ENCODE peak calls at places on chromosomes 7 and 10, in seven cellular contexts. One of them, this sample, is unnamed.

GRCh38 chr7:44767912-44768662 is 19.4 kb downstream of the ZMIZ2 start:
- DNase-seq in H9: no peak
- DNase-seq in trophoblast cell: peak; percentile 33
- DNase-seq in IMR-90: peak; percentile 77
- DNase-seq in mesenchymal stem cell: peak; percentile 55
- DNase-seq in mesendoderm: no peak
- DNase-seq in H1: no peak
- DNase-seq in this sample: no peak

GRCh38 chr10:4127518-4128315 is 342.7 kb upstream of the KLF6 start:
- DNase-seq in IMR-90: no peak
- DNase-seq in trophoblast cell: peak; percentile 7
- DNase-seq in H1: no peak
- DNase-seq in mesenchymal stem cell: no peak
- DNase-seq in mesendoderm: peak; percentile 35
- DNase-seq in H9: no peak
- DNase-seq in this sample: no peak

GRCh38 chr10:17675638-17676037 is 31.7 kb downstream of the STAM start:
- DNase-seq in mesendoderm: no peak
- DNase-seq in trophoblast cell: no peak
- DNase-seq in H1: no peak
- DNase-seq in mesenchymal stem cell: no peak
- DNase-seq in H9: no peak
- DNase-seq in IMR-90: no peak
- DNase-seq in this sample: no peak

GRCh38 chr7:39733881-39734571 is 110.7 kb downstream of the RALA start:
- DNase-seq in H1: no peak
- DNase-seq in H9: no peak
- DNase-seq in mesendoderm: peak; percentile 96
- DNase-seq in mesenchymal stem cell: peak; percentile 93
- DNase-seq in trophoblast cell: peak; percentile 68
- DNase-seq in IMR-90: peak; percentile 93
- DNase-seq in this sample: peak; percentile 61

GRCh38 chr7:43148161-43148731 is 35.8 kb downstream of the HECW1 start:
- DNase-seq in trophoblast cell: no peak
- DNase-seq in H1: no peak
- DNase-seq in mesenchymal stem cell: peak; percentile 23
- DNase-seq in H9: no peak
- DNase-seq in IMR-90: peak; percentile 23
- DNase-seq in mesendoderm: no peak
- DNase-seq in this sample: no peak

GRCh38 chr7:28674359-28674782 is 262.1 kb downstream of the CREB5 start:
- DNase-seq in mesendoderm: peak; percentile 70
- DNase-seq in H9: no peak
- DNase-seq in IMR-90: peak; percentile 7
- DNase-seq in mesenchymal stem cell: no peak
- DNase-seq in trophoblast cell: peak; percentile 89
- DNase-seq in H1: no peak
- DNase-seq in this sample: no peak

GRCh38 chr10:96579133-96579532 is 7.7 kb downstream of the TM9SF3 start:
- DNase-seq in H9: no peak
- DNase-seq in mesendoderm: no peak
- DNase-seq in mesenchymal stem cell: no peak
- DNase-seq in H1: no peak
- DNase-seq in IMR-90: no peak
- DNase-seq in trophoblast cell: no peak
- DNase-seq in this sample: no peak

GRCh38 chr7:91894781-91895480 is 14.4 kb upstream of the MTERF1 start:
- DNase-seq in trophoblast cell: no peak
- DNase-seq in H1: no peak
- DNase-seq in H9: no peak
- DNase-seq in IMR-90: peak; percentile 31
- DNase-seq in mesenchymal stem cell: peak; percentile 67
- DNase-seq in mesendoderm: no peak
- DNase-seq in this sample: no peak

GRCh38 chr7:125383324-125383723 is 453.7 kb upstream of the POT1 start:
- DNase-seq in H1: no peak
- DNase-seq in mesendoderm: peak; percentile 37
- DNase-seq in IMR-90: no peak
- DNase-seq in H9: no peak
- DNase-seq in mesenchymal stem cell: no peak
- DNase-seq in trophoblast cell: peak; percentile 3
- DNase-seq in this sample: no peak

GRCh38 chr7:116524609-116525297 is at the start of gene CAV1:
- DNase-seq in IMR-90: peak; percentile 92
- DNase-seq in mesendoderm: peak; percentile 91
- DNase-seq in H9: peak; percentile 78
- DNase-seq in trophoblast cell: peak; percentile 91
- DNase-seq in mesenchymal stem cell: peak; percentile 93
- DNase-seq in H1: peak; percentile 76
- DNase-seq in this sample: no peak

GRCh38 chr7:36082216-36082615 is 70.8 kb upstream of the EEPD1 start:
- DNase-seq in trophoblast cell: no peak
- DNase-seq in mesendoderm: no peak
- DNase-seq in IMR-90: no peak
- DNase-seq in mesenchymal stem cell: no peak
- DNase-seq in H9: no peak
- DNase-seq in H1: no peak
- DNase-seq in this sample: no peak

GRCh38 chr7:132750530-132751281 is 174.4 kb upstream of the PLXNA4 start:
- DNase-seq in IMR-90: peak; percentile 45
- DNase-seq in mesenchymal stem cell: peak; percentile 43
- DNase-seq in H9: no peak
- DNase-seq in trophoblast cell: no peak
- DNase-seq in H1: no peak
- DNase-seq in mesendoderm: no peak
- DNase-seq in this sample: no peak

GRCh38 chr7:22561895-22562593 is 62.1 kb upstream of the STEAP1B start:
- DNase-seq in mesendoderm: peak; percentile 71
- DNase-seq in IMR-90: peak; percentile 55
- DNase-seq in H9: no peak
- DNase-seq in mesenchymal stem cell: peak; percentile 46
- DNase-seq in trophoblast cell: peak; percentile 35
- DNase-seq in H1: no peak
- DNase-seq in this sample: no peak

GRCh38 chr10:125802131-125802530 is 20.9 kb downstream of the UROS start:
- DNase-seq in trophoblast cell: no peak
- DNase-seq in H9: no peak
- DNase-seq in H1: no peak
- DNase-seq in mesendoderm: no peak
- DNase-seq in IMR-90: no peak
- DNase-seq in mesenchymal stem cell: no peak
- DNase-seq in this sample: no peak

GRCh38 chr10:16441106-16441850 is 4.5 kb downstream of the PTER start:
- DNase-seq in mesendoderm: no peak
- DNase-seq in H9: no peak
- DNase-seq in H1: no peak
- DNase-seq in IMR-90: peak; percentile 19
- DNase-seq in mesenchymal stem cell: no peak
- DNase-seq in trophoblast cell: peak; percentile 93
- DNase-seq in this sample: no peak

GRCh38 chr10:128964100-128964403 is 503.0 kb upstream of the MGMT start:
- DNase-seq in mesenchymal stem cell: no peak
- DNase-seq in IMR-90: no peak
- DNase-seq in H1: no peak
- DNase-seq in H9: no peak
- DNase-seq in mesendoderm: no peak
- DNase-seq in trophoblast cell: no peak
- DNase-seq in this sample: no peak

GRCh38 chr10:126201603-126202002 is 186.7 kb downstream of the ADAM12 start:
- DNase-seq in mesendoderm: no peak
- DNase-seq in trophoblast cell: no peak
- DNase-seq in H1: no peak
- DNase-seq in IMR-90: no peak
- DNase-seq in mesenchymal stem cell: no peak
- DNase-seq in H9: no peak
- DNase-seq in this sample: no peak

GRCh38 chr10:43801137-43801536 is 152.5 kb upstream of the ZNF32 start:
- DNase-seq in IMR-90: no peak
- DNase-seq in H1: no peak
- DNase-seq in mesenchymal stem cell: no peak
- DNase-seq in mesendoderm: no peak
- DNase-seq in H9: no peak
- DNase-seq in trophoblast cell: no peak
- DNase-seq in this sample: no peak

GRCh38 chr7:70317356-70317755 is 719.1 kb downstream of the AUTS2 start:
- DNase-seq in H1: no peak
- DNase-seq in IMR-90: no peak
- DNase-seq in mesendoderm: no peak
- DNase-seq in mesenchymal stem cell: peak; percentile 10
- DNase-seq in H9: no peak
- DNase-seq in trophoblast cell: no peak
- DNase-seq in this sample: no peak

GRCh38 chr10:43254881-43255643 is 11.8 kb downstream of the RASGEF1A start:
- DNase-seq in H1: no peak
- DNase-seq in IMR-90: no peak
- DNase-seq in mesenchymal stem cell: no peak
- DNase-seq in H9: no peak
- DNase-seq in mesendoderm: no peak
- DNase-seq in trophoblast cell: no peak
- DNase-seq in this sample: no peak

GRCh38 chr10:121062040-121062574 is 210.9 kb downstream of the WDR11 start:
- DNase-seq in IMR-90: no peak
- DNase-seq in trophoblast cell: no peak
- DNase-seq in H9: no peak
- DNase-seq in H1: no peak
- DNase-seq in mesenchymal stem cell: peak; percentile 42
- DNase-seq in mesendoderm: no peak
- DNase-seq in this sample: no peak

GRCh38 chr7:3754488-3755365 is 453.7 kb downstream of the SDK1 start:
- DNase-seq in mesenchymal stem cell: no peak
- DNase-seq in mesendoderm: peak; percentile 76
- DNase-seq in IMR-90: peak; percentile 56
- DNase-seq in H1: peak; percentile 3
- DNase-seq in H9: peak; percentile 41
- DNase-seq in trophoblast cell: no peak
- DNase-seq in this sample: peak; percentile 11

GRCh38 chr7:82444220-82445049 is 858 bp upstream of the CACNA2D1 start:
- DNase-seq in IMR-90: no peak
- DNase-seq in H1: no peak
- DNase-seq in trophoblast cell: no peak
- DNase-seq in H9: peak; percentile 59
- DNase-seq in mesendoderm: peak; percentile 77
- DNase-seq in mesenchymal stem cell: no peak
- DNase-seq in this sample: peak; percentile 33

GRCh38 chr7:40879941-40880558 is 745.2 kb downstream of the SUGCT start:
- DNase-seq in IMR-90: no peak
- DNase-seq in trophoblast cell: no peak
- DNase-seq in mesenchymal stem cell: no peak
- DNase-seq in H1: no peak
- DNase-seq in mesendoderm: no peak
- DNase-seq in H9: no peak
- DNase-seq in this sample: no peak

GRCh38 chr10:79316671-79317431 is 30.4 kb upstream of the PPIF start:
- DNase-seq in trophoblast cell: no peak
- DNase-seq in IMR-90: peak; percentile 29
- DNase-seq in mesenchymal stem cell: peak; percentile 39
- DNase-seq in H1: no peak
- DNase-seq in H9: no peak
- DNase-seq in mesendoderm: no peak
- DNase-seq in this sample: no peak

GRCh38 chr7:140196361-140197217 is 19.8 kb upstream of the KDM7A start:
- DNase-seq in mesendoderm: no peak
- DNase-seq in H9: no peak
- DNase-seq in IMR-90: peak; percentile 34
- DNase-seq in mesenchymal stem cell: peak; percentile 63
- DNase-seq in H1: no peak
- DNase-seq in trophoblast cell: no peak
- DNase-seq in this sample: no peak

GRCh38 chr7:127396184-127396583 is 3.7 kb upstream of the ZNF800 start:
- DNase-seq in H1: no peak
- DNase-seq in mesenchymal stem cell: peak; percentile 45
- DNase-seq in trophoblast cell: peak; percentile 48
- DNase-seq in H9: peak; percentile 33
- DNase-seq in IMR-90: no peak
- DNase-seq in mesendoderm: peak; percentile 36
- DNase-seq in this sample: no peak

DNA sequence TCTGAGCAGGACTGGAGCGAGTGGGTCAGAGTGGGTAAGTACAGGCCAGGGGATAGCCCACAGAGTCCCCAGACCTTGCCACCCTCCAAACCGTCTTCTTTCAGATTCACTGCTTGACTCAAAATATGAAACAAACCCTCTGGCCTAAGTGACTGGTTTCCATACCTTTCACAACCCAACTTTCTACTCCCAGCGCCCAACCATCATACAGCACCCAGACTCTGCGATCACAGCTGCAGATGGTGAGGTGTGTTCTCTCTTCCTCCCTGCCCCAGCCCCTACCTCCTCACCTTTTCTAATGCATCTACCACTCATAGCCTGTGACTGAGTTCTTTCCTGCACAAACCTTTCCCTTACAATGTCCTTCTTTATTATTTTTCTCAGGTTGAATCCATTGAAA is 92.0 kb upstream of the CELF2 start:
- DNase-seq in mesendoderm: no peak
- DNase-seq in H1: no peak
- DNase-seq in H9: no peak
- DNase-seq in trophoblast cell: no peak
- DNase-seq in IMR-90: no peak
- DNase-seq in mesenchymal stem cell: no peak
- DNase-seq in this sample: no peak
- H3K79me1 ChIP-seq in mesendoderm: no peaks in the 10 kb centered on the region
- H3K79me1 ChIP-seq in H1: no peaks in the 10 kb centered on the region
- H3K79me1 ChIP-seq in H9: no peaks in the 10 kb centered on the region
- H3K79me1 ChIP-seq in trophoblast cell: no peaks in the 10 kb centered on the region
- H3K79me1 ChIP-seq in IMR-90: no peaks in the 10 kb centered on the region
- H3K79me1 ChIP-seq in mesenchymal stem cell: no peaks in the 10 kb centered on the region
- H3K79me1 ChIP-seq in this sample: no peaks in the 10 kb centered on the region

GRCh38 chr10:23157691-23158369 is 34.3 kb upstream of the PTF1A start:
- DNase-seq in mesenchymal stem cell: peak; percentile 63
- DNase-seq in H1: no peak
- DNase-seq in trophoblast cell: peak; percentile 46
- DNase-seq in H9: peak; percentile 33
- DNase-seq in IMR-90: peak; percentile 39
- DNase-seq in mesendoderm: peak; percentile 73
- DNase-seq in this sample: no peak
- H3K18ac ChIP-seq in mesenchymal stem cell: no peak overlapping the region
- H3K18ac ChIP-seq in H1: no peak overlapping the region
- H3K18ac ChIP-seq in trophoblast cell: no peak overlapping the region
- H3K18ac ChIP-seq in H9: no peak overlapping the region
- H3K18ac ChIP-seq in IMR-90: no peak overlapping the region
- H3K18ac ChIP-seq in mesendoderm: no peak overlapping the region
- H3K18ac ChIP-seq in this sample: peak overlapping the region; percentile 46

GRCh38 chr7:102415685-102416225 is 17.6 kb upstream of the ORAI2 start:
- DNase-seq in mesendoderm: no peak
- DNase-seq in mesenchymal stem cell: no peak
- DNase-seq in trophoblast cell: no peak
- DNase-seq in IMR-90: no peak
- DNase-seq in H9: no peak
- DNase-seq in H1: no peak
- DNase-seq in this sample: no peak
- H3K79me1 ChIP-seq in mesendoderm: peaks cover 3% of the 10 kb centered on the region
- H3K79me1 ChIP-seq in mesenchymal stem cell: peaks cover 37% of the 10 kb centered on the region
- H3K79me1 ChIP-seq in trophoblast cell: no peaks in the 10 kb centered on the region
- H3K79me1 ChIP-seq in IMR-90: peaks cover 68% of the 10 kb centered on the region
- H3K79me1 ChIP-seq in H9: no peaks in the 10 kb centered on the region
- H3K79me1 ChIP-seq in H1: no peaks in the 10 kb centered on the region
- H3K79me1 ChIP-seq in this sample: peaks cover 7% of the 10 kb centered on the region

DNA sequence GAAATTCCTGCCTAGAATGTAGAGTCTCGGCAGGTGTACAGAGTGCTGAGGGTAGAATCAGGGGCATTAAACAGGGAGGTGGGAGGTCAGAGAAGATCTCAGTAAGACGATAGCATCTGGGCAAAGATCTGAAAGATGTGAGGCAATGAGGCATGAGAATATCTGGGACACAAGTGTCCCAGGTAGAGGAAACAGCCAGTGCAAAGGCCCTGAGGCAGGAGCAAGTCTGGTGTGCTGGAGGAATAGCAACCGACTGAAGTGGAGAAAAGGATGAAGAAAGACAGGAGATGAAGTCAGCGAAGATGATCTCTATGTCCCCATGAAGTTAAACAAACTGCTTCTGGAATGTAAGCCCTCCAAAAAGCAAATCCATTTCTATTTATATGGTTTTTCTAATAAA is 84.4 kb downstream of the USP6NL start:
- DNase-seq in trophoblast cell: no peak
- DNase-seq in mesenchymal stem cell: no peak
- DNase-seq in IMR-90: no peak
- DNase-seq in H9: no peak
- DNase-seq in mesendoderm: no peak
- DNase-seq in H1: no peak
- DNase-seq in this sample: no peak
- H3K18ac ChIP-seq in trophoblast cell: no peak overlapping the region
- H3K18ac ChIP-seq in mesenchymal stem cell: no peak overlapping the region
- H3K18ac ChIP-seq in IMR-90: no peak overlapping the region
- H3K18ac ChIP-seq in H9: no peak overlapping the region
- H3K18ac ChIP-seq in mesendoderm: no peak overlapping the region
- H3K18ac ChIP-seq in H1: no peak overlapping the region
- H3K18ac ChIP-seq in this sample: no peak overlapping the region